ENCODE peak calls at places on chromosomes 7 and 10, in ten cellular contexts. X is pulmonary artery endothelial cell, A is erythroblast, Z is foreskin fibroblast, I is AG10803, W is activated T-helper 1 cell treated with Interleukin-2 at 50 U/mL for 16 hours, F is B cell, M is EL, E is A549, D is KG1. P is an unnamed sample.

GRCh38 chr10:102714621-102715455 is at the start of gene SFXN2:
- DNase-seq in X (no peak), F (peak; percentile 56), A (peak; percentile 70), W (peak; percentile 29), E (no peak), D (no peak), I (no peak), Z (no peak), M (peak; percentile 34), P (no peak)

GRCh38 chr7:1716263-1717094 is 46.4 kb downstream of the ELFN1 start:
- DNase-seq in X (no peak), M (peak; percentile 25), E (no peak), A (no peak), I (no peak), D (no peak), Z (no peak), W (no peak), F (no peak), P (no peak)

GRCh38 chr10:546971-547590 is 142.4 kb downstream of the DIP2C start:
- DNase-seq in I (no peak), Z (peak; percentile 15), W (no peak), D (no peak), E (no peak), X (no peak), A (no peak), F (no peak), M (no peak), P (no peak)

GRCh38 chr10:118931436-118931835 is 98.1 kb upstream of the NANOS1 start:
- DNase-seq in X (no peak), I (no peak), E (no peak), Z (no peak), W (no peak), A (no peak), M (no peak), D (no peak), F (no peak), P (no peak)

GRCh38 chr10:4527281-4527960 is 298.6 kb upstream of the AKR1E2 start:
- DNase-seq in X (no peak), D (no peak), A (no peak), F (no peak), W (no peak), M (peak; percentile 79), Z (peak; percentile 78), I (peak; percentile 93), E (no peak), P (no peak)

GRCh38 chr7:105020926-105021325 is 6.9 kb downstream of the KMT2E start:
- DNase-seq in E (no peak), M (no peak), D (no peak), I (no peak), F (no peak), A (no peak), W (no peak), Z (no peak), X (no peak), P (no peak)

GRCh38 chr10:64379898-64380297 is 858.7 kb downstream of the REEP3 start:
- DNase-seq in Z (no peak), F (no peak), D (no peak), X (no peak), E (no peak), W (no peak), M (no peak), I (no peak), A (no peak), P (no peak)

GRCh38 chr10:110864662-110865140 is 7.0 kb upstream of the PDCD4 start:
- DNase-seq in A (peak; percentile 62), Z (no peak), W (peak; percentile 18), X (no peak), M (no peak), F (no peak), D (peak; percentile 56), I (no peak), E (no peak), P (no peak)

GRCh38 chr10:10497245-10497644 is 520.4 kb upstream of the CELF2 start:
- DNase-seq in Z (no peak), I (no peak), M (no peak), D (no peak), A (no peak), F (no peak), W (no peak), X (no peak), E (no peak), P (no peak)

GRCh38 chr10:119656760-119657159 is 5.6 kb downstream of the BAG3 start:
- DNase-seq in A (peak; percentile 93), F (no peak), Z (no peak), W (no peak), M (no peak), I (no peak), D (no peak), X (no peak), E (no peak), P (no peak)

GRCh38 chr10:79381804-79382221 is 34.5 kb downstream of the PPIF start:
- DNase-seq in F (no peak), I (peak; percentile 87), M (peak; percentile 98), W (no peak), E (no peak), A (no peak), Z (peak; percentile 84), X (no peak), D (no peak), P (no peak)

GRCh38 chr10:62352356-62352963 is 21.7 kb upstream of the ZNF365 start:
- DNase-seq in D (no peak), E (no peak), A (no peak), X (no peak), Z (peak; percentile 79), M (peak; percentile 25), W (no peak), F (no peak), I (peak; percentile 41), P (no peak)

GRCh38 chr7:134691820-134692705 is 45.4 kb downstream of the BPGM start:
- DNase-seq in X (no peak), W (no peak), F (no peak), I (peak; percentile 70), M (peak; percentile 90), D (no peak), Z (no peak), A (no peak), E (no peak), P (no peak)

GRCh38 chr10:109640915-109641314 is 282.4 kb downstream of the XPNPEP1 start:
- DNase-seq in Z (no peak), X (no peak), E (no peak), W (no peak), A (no peak), F (no peak), M (no peak), I (no peak), D (no peak), P (no peak)

GRCh38 chr10:132730566-132730953 is 55.4 kb downstream of the NKX6-2 start:
- DNase-seq in W (no peak), D (no peak), A (no peak), X (no peak), Z (no peak), I (no peak), F (no peak), E (no peak), M (no peak), P (no peak)

GRCh38 chr10:88725798-88726197 is 19.7 kb downstream of the LIPK start:
- DNase-seq in F (no peak), X (no peak), I (no peak), M (no peak), D (peak; percentile 57), A (no peak), Z (no peak), E (no peak), W (no peak), P (no peak)

P was measured in GM12891.